ENCODE peak calls at places on chromosomes 4 and X, in nine cellular contexts. S is HCT116, V is uterus, A is stomach, O is esophagus muscularis mucosa, R is upper lobe of left lung, L is GM12878, M is suprapubic skin, E is gastrocnemius medialis. N is an unnamed sample.

GRCh38 chr4:181301735-181302380 is 941.3 kb upstream of the TENM3 start:
- DNase-seq in S (peak), V (no peak), A (peak), O (no peak), R (peak), L (no peak), M (no peak), E (no peak), N (no peak)

GRCh38 chr4:55491486-55491885 is 55.2 kb downstream of the CLOCK start:
- DNase-seq in S (no peak), V (no peak), A (no peak), O (no peak), R (no peak), L (no peak), M (no peak), E (no peak), N (no peak)

GRCh38 chrX:40544343-40545250 is 36.2 kb upstream of the ATP6AP2 start:
- DNase-seq in S (no peak), V (no peak), A (no peak), O (no peak), R (peak), L (no peak), M (no peak), E (no peak), N (no peak)

GRCh38 chr4:108175966-108176365 is 7.2 kb upstream of the LEF1 start:
- DNase-seq in S (no peak), V (no peak), A (no peak), O (no peak), R (no peak), L (no peak), M (no peak), E (no peak), N (no peak)

GRCh38 chr4:173252024-173252935 is 81.9 kb downstream of the HMGB2 start:
- DNase-seq in S (peak), V (peak), A (peak), O (no peak), R (peak), L (peak), M (no peak), E (peak), N (peak)

GRCh38 chr4:109005523-109005922 is 242.7 kb upstream of the ETNPPL start:
- DNase-seq in S (no peak), V (no peak), A (no peak), O (no peak), R (no peak), L (no peak), M (no peak), E (no peak), N (no peak)

GRCh38 chr4:179007758-179008157 is 1565.5 kb upstream of the AGA start:
- DNase-seq in S (no peak), V (no peak), A (no peak), O (no peak), R (no peak), L (no peak), M (no peak), E (no peak), N (no peak)

GRCh38 chr4:7371122-7371941 is 63.4 kb downstream of the PSAPL1 start:
- DNase-seq in S (no peak), V (no peak), A (no peak), O (no peak), R (no peak), L (no peak), M (no peak), E (no peak), N (no peak)

GRCh38 chrX:31545726-31546125 is 473.9 kb upstream of the FTHL17 start:
- DNase-seq in S (no peak), V (no peak), A (no peak), O (no peak), R (no peak), L (no peak), M (no peak), E (no peak), N (no peak)

DNA sequence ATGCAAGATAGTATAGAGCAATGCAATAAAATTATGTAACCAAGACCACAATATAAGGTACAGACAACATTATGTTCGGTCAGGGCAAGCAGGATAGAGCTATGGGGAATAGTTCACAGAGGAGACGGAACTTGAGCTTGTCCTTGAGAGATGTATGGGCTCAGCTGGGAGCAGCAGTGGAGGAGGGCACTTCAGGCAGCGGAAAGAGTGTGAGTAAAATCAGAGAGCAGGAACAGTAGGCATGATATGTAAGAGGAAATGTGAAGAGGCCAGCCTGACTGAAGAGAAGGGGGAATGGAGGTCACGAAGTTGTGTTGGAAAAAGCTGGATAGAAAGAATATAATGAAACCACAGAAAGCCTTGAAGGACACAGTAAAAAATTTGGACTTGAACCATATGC is 217.2 kb upstream of the NOCT start:
- DNase-seq in S (no peak), V (no peak), A (no peak), O (no peak), R (no peak), L (no peak), M (no peak), E (no peak), N (no peak)
- H3K4me3 ChIP-seq in S (no peak), V (no peak), A (no peak), O (no peak), R (no peak), L (no peak), M (no peak), E (no peak), N (no peak)

GRCh38 chrX:68358679-68359078 is 74.6 kb downstream of the OPHN1 start:
- DNase-seq in S (no peak), V (no peak), A (no peak), O (no peak), R (no peak), L (no peak), M (no peak), E (no peak), N (no peak)
- H3K27ac ChIP-seq in S (no peak), V (no peak), A (no peak), O (no peak), R (no peak), L (no peak), M (no peak), E (no peak), N (no peak)

GRCh38 chr4:35182451-35182850 is 1061.9 kb downstream of the ARAP2 start:
- DNase-seq in S (no peak), V (no peak), A (no peak), O (no peak), R (no peak), L (no peak), M (no peak), E (no peak), N (no peak)
- TF ChIP-seq POLR2A in S (no peak), V (no peak), A (no peak), O (no peak), R (no peak), L (no peak), M (no peak), E (no peak), N (no peak)

DNA sequence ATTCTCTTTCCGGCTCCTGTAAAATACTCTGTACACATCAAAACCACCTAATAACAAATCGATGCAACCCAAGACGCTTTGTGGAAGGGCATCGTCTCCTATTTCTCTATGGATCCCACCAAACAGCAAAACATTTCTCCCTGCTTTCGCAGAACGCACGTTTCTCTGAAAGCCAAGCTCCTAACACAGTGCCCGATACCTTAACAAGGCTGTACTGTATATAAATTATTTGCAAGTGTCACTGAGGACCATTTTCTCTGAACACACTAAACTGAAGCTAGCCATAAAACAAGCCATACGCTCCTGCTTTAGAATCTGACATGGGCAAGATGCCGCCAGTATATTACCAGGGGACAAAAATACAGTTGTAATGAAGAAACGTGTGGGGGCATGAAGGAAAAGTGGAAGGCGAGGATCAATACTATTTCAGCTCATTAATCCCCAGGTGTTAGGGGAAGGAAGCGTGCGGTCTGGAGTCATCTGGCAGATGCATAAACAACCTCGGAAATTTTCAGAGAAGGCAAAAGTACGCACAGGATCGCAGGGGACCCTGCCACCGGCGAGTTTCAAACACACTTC is 715 bp downstream of the KCNIP4 start:
- DNase-seq in S (no peak), V (no peak), A (no peak), O (no peak), R (no peak), L (no peak), M (no peak), E (no peak), N (no peak)
- H3K4me3 ChIP-seq in S (no peak), V (peak), A (peak), O (peak), R (no peak), L (no peak), M (peak), E (no peak), N (no peak)

GRCh38 chr4:38865445-38865844 is 2.2 kb upstream of the FAM114A1 start:
- DNase-seq in S (no peak), V (no peak), A (peak), O (no peak), R (no peak), L (no peak), M (no peak), E (no peak), N (no peak)
- H3K27ac ChIP-seq in S (no peak), V (no peak), A (no peak), O (no peak), R (no peak), L (no peak), M (no peak), E (no peak), N (no peak)

GRCh38 chr4:90127706-90128345 is 632 bp downstream of the CCSER1 start:
- DNase-seq in S (no peak), V (no peak), A (peak), O (no peak), R (peak), L (no peak), M (no peak), E (no peak), N (peak)

GRCh38 chr4:90126805-90127204 is 389 bp upstream of the CCSER1 start:
- DNase-seq in S (no peak), V (no peak), A (no peak), O (no peak), R (no peak), L (no peak), M (no peak), E (no peak), N (no peak)

GRCh38 chr4:90121961-90122748 is 5.0 kb upstream of the CCSER1 start:
- DNase-seq in S (no peak), V (no peak), A (no peak), O (no peak), R (no peak), L (no peak), M (no peak), E (no peak), N (no peak)

DNA sequence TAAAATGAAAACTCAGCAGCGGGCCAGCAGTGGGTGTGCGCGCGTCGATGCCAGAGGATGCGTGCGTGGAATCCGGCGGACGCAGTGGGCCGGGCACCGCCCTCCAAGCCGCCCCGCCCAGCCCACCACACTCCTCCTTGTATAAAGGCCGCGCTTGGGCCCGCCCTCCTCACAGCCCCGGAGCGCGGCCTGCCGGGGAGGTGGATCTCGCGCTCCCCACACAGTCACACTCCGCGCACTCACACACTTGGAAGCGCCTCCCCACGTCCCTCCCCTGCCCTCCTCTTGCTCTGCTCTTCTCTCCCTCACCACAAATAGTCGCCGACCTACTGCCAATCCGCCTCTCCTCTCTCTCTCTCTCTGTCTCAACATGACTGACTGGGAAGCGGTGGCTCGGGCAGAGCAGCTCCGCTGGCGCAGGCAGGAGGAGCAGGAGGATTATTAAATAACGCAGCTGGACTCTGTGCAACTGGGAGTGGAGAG is at the start of gene CCSER1:
- DNase-seq in S (peak), V (peak), A (peak), O (peak), R (peak), L (no peak), M (peak), E (no peak), N (peak)
- TF ChIP-seq POLR2A in S (peak), V (peak), A (no peak), O (peak), R (peak), L (peak), M (peak), E (peak), N (peak)

GRCh38 chrX:153723351-153724251 is 586 bp downstream of the BCAP31 start:
- DNase-seq in S (no peak), V (peak), A (peak), O (no peak), R (peak), L (no peak), M (no peak), E (no peak), N (peak)

GRCh38 chrX:153726286-153727107 is 1.8 kb downstream of the ABCD1 start:
- DNase-seq in S (no peak), V (peak), A (peak), O (peak), R (peak), L (peak), M (no peak), E (peak), N (peak)

GRCh38 chrX:153724252-153725038 is at the start of the genes ABCD1 and BCAP31:
- DNase-seq in S (peak), V (peak), A (peak), O (peak), R (peak), L (peak), M (peak), E (peak), N (peak)

GRCh38 chrX:153725832-153726285 is 1.2 kb downstream of the ABCD1 start:
- DNase-seq in S (no peak), V (no peak), A (no peak), O (no peak), R (no peak), L (no peak), M (no peak), E (peak), N (no peak)

DNA sequence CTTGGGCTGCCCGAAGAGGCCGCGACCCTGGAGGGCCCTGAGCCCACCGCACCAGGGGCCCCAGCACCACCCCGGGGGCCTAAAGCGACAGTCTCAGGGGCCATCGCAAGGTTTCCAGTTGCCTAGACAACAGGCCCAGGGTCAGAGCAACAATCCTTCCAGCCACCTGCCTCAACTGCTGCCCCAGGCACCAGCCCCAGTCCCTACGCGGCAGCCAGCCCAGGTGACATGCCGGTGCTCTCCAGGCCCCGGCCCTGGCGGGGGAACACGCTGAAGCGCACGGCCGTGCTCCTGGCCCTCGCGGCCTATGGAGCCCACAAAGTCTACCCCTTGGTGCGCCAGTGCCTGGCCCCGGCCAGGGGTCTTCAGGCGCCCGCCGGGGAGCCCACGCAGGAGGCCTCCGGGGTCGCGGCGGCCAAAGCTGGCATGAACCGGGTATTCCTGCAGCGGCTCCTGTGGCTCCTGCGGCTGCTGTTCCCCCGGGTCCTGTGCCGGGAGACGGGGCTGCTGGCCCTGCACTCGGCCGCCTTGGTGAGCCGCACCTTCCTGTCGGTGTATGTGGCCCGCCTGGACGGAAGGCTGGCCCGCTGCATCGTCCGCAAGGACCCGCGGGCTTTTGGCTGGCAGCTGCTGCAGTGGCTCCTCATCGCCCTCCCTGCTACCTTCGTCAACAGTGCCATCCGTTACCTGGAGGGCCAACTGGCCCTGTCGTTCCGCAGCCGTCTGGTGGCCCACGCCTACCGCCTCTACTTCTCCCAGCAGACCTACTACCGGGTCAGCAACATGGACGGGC is 579 bp downstream of the ABCD1 start:
- DNase-seq in S (no peak), V (no peak), A (no peak), O (no peak), R (no peak), L (no peak), M (no peak), E (no peak), N (no peak)
- H3K4me3 ChIP-seq in S (peak), V (peak), A (peak), O (peak), R (peak), L (peak), M (peak), E (peak), N (peak)

DNA sequence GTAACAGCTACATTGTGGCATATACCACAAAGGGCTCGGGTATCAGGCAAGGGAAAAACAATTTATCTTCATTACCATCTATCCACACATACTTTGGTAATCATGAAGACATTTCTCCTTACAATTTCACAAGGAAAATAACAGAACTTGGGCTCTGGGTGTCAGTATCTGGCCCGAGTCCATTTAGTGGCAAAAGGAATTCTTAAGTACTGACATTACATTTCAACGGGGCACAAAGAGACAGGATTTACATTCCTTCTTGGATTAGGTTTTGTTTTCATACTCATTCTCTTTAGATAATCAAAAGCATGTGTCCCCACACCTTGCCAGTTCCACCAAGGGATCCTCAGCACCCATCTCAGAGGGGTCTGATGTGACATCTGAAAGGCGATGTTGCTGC is 118.4 kb downstream of the PALLD start:
- DNase-seq in S (no peak), V (no peak), A (no peak), O (no peak), R (no peak), L (no peak), M (no peak), E (no peak), N (no peak)
- H3K27ac ChIP-seq in S (peak), V (no peak), A (no peak), O (peak), R (no peak), L (no peak), M (no peak), E (no peak), N (no peak)

GRCh38 chr4:54230479-54231418 is 1.7 kb downstream of the PDGFRA start:
- DNase-seq in S (no peak), V (peak), A (no peak), O (no peak), R (no peak), L (no peak), M (peak), E (peak), N (peak)
- TF ChIP-seq POLR2A in S (no peak), V (no peak), A (no peak), O (no peak), R (no peak), L (no peak), M (peak), E (no peak), N (no peak)